ENCODE peak calls at places on chromosome 10, in four cellular contexts. G is HepG2, O is K562, F is HEK293T. T is an unnamed sample.

GRCh38 chr10:118974951-118975350 is 54.6 kb upstream of the NANOS1 start:
- DNase-seq in F (no peak), O (no peak), G (no peak), T (no peak)

GRCh38 chr10:17062493-17063487 is 66.8 kb downstream of the CUBN start:
- DNase-seq in O (no peak), F (no peak), G (peak; percentile 76), T (no peak)

GRCh38 chr10:80265740-80266512 is 23.5 kb downstream of the MAT1A start:
- DNase-seq in G (no peak), F (no peak), O (no peak), T (peak; percentile 28)

GRCh38 chr10:116723428-116724281 is 18.7 kb downstream of the HSPA12A start:
- DNase-seq in G (no peak), O (no peak), F (no peak), T (no peak)

GRCh38 chr10:74593470-74593869 is 232.9 kb upstream of the KAT6B start:
- DNase-seq in F (no peak), G (no peak), O (no peak), T (no peak)

GRCh38 chr10:34626158-34626557 is 188.9 kb downstream of the PARD3 start:
- DNase-seq in F (no peak), G (no peak), O (no peak), T (no peak)

GRCh38 chr10:51422311-51423120 is 276.9 kb downstream of the CSTF2T start:
- DNase-seq in F (peak; percentile 31), O (no peak), G (peak; percentile 15), T (peak; percentile 57)

GRCh38 chr10:89563861-89564478 is 28.6 kb upstream of the SLC16A12 start:
- DNase-seq in F (peak; percentile 41), O (peak; percentile 20), G (peak; percentile 32), T (no peak)

GRCh38 chr10:34584164-34584563 is 230.9 kb downstream of the PARD3 start:
- DNase-seq in F (no peak), O (no peak), G (no peak), T (no peak)

GRCh38 chr10:97336942-97337719 is 2.6 kb upstream of the FRAT2 start:
- DNase-seq in O (no peak), G (no peak), F (no peak), T (peak; percentile 64)

GRCh38 chr10:73999703-74000102 is 1.8 kb downstream of the VCL start:
- DNase-seq in G (peak; percentile 38), F (no peak), O (no peak), T (no peak)

GRCh38 chr10:100775346-100775745 is 30.0 kb downstream of the PAX2 start:
- DNase-seq in F (no peak), O (no peak), G (no peak), T (no peak)

GRCh38 chr10:3173173-3173878 is 744 bp upstream of the PITRM1 start:
- DNase-seq in F (peak; percentile 73), G (no peak), O (peak; percentile 96), T (peak; percentile 100)

GRCh38 chr10:35202050-35202449 is 75.4 kb downstream of the CREM start:
- DNase-seq in O (no peak), G (no peak), F (no peak), T (no peak)

GRCh38 chr10:104076743-104077160 is 8.9 kb downstream of the COL17A1 start:
- DNase-seq in O (no peak), G (no peak), F (peak; percentile 47), T (no peak)

GRCh38 chr10:118979661-118980060 is 49.9 kb upstream of the NANOS1 start:
- DNase-seq in G (no peak), O (no peak), F (no peak), T (no peak)

GRCh38 chr10:100146875-100147665 is 38.8 kb downstream of the ERLIN1 start:
- DNase-seq in F (no peak), G (no peak), O (no peak), T (no peak)

GRCh38 chr10:88932539-88933256 is 19.9 kb downstream of the ACTA2 start:
- DNase-seq in F (peak; percentile 71), O (peak; percentile 35), G (peak; percentile 60), T (peak; percentile 53)

GRCh38 chr10:130232361-130233360 is 96.5 kb downstream of the GLRX3 start:
- DNase-seq in O (no peak), G (no peak), F (no peak), T (no peak)

GRCh38 chr10:71605263-71605962 is 114.2 kb downstream of the C10orf105 start:
- DNase-seq in F (no peak), G (no peak), O (no peak), T (no peak)

GRCh38 chr10:86688398-86688921 is 20.1 kb downstream of the LDB3 start:
- DNase-seq in F (peak; percentile 81), G (peak; percentile 48), O (peak; percentile 68), T (peak; percentile 72)

GRCh38 chr10:80664071-80664680 is 126.5 kb downstream of the SH2D4B start:
- DNase-seq in F (peak; percentile 73), O (peak; percentile 66), G (peak; percentile 56), T (peak; percentile 95)

GRCh38 chr10:16751244-16751643 is 66.0 kb downstream of the RSU1 start:
- DNase-seq in G (no peak), F (no peak), O (no peak), T (no peak)

GRCh38 chr10:28765641-28766040 is 88.3 kb downstream of the BAMBI start:
- DNase-seq in F (no peak), G (no peak), O (no peak), T (no peak)

GRCh38 chr10:50740351-50740688 is 584 bp downstream of the ASAH2B start:
- DNase-seq in F (no peak), G (peak; percentile 15), O (no peak), T (no peak)

GRCh38 chr10:99700649-99701048 is 31.3 kb downstream of the COX15 start:
- DNase-seq in O (no peak), F (no peak), G (no peak), T (no peak)

GRCh38 chr10:112071596-112072133 is 111.9 kb downstream of the GPAM start:
- DNase-seq in G (no peak), F (no peak), O (no peak), T (no peak)

GRCh38 chr10:120181154-120181553 is 275.9 kb upstream of the PLPP4 start:
- DNase-seq in O (no peak), G (no peak), F (no peak), T (no peak)

GRCh38 chr10:116784035-116784434 is 41.7 kb upstream of the HSPA12A start:
- DNase-seq in G (no peak), O (no peak), F (no peak), T (no peak)

GRCh38 chr10:47098238-47098637 is 187.0 kb downstream of the PTPN20 start:
- DNase-seq in F (no peak), G (no peak), O (no peak), T (no peak)

GRCh38 chr10:30431435-30431911 is 2.5 kb upstream of the MAP3K8 start:
- DNase-seq in O (peak; percentile 24), G (no peak), F (no peak), T (peak; percentile 27)

GRCh38 chr10:103836273-103836672 is 19.1 kb downstream of the SH3PXD2A start:
- DNase-seq in O (no peak), F (no peak), G (no peak), T (no peak)

GRCh38 chr10:17644485-17644964 is 574 bp downstream of the STAM start:
- DNase-seq in F (peak; percentile 31), O (peak; percentile 18), G (no peak), T (no peak)

GRCh38 chr10:25261571-25261970 is 86.8 kb downstream of the GPR158 start:
- DNase-seq in F (no peak), G (no peak), O (no peak), T (no peak)

GRCh38 chr10:97631098-97631497 is 2.2 kb downstream of the MORN4 start:
- DNase-seq in O (no peak), G (no peak), F (no peak), T (no peak)

GRCh38 chr10:69220041-69220451 is at the start of gene HKDC1:
- DNase-seq in G (peak; percentile 53), F (no peak), O (no peak), T (no peak)

GRCh38 chr10:70558871-70559810 is 43.4 kb downstream of the PRF1 start:
- DNase-seq in F (peak; percentile 64), O (peak; percentile 93), G (peak; percentile 48), T (peak; percentile 73)

GRCh38 chr10:68327889-68328786 is 3.7 kb upstream of the HNRNPH3 start:
- DNase-seq in O (no peak), G (peak; percentile 57), F (peak; percentile 25), T (no peak)

GRCh38 chr10:127298396-127298795 is 102.0 kb upstream of the INSYN2A start:
- DNase-seq in O (no peak), G (no peak), F (no peak), T (no peak)

GRCh38 chr10:75303045-75303777 is 67.5 kb upstream of the COMTD1 start:
- DNase-seq in F (no peak), O (no peak), G (no peak), T (no peak)

GRCh38 chr10:7550038-7550437 is 116.7 kb downstream of the ITIH5 start:
- DNase-seq in F (no peak), O (no peak), G (no peak), T (no peak)
- TF ChIP-seq ELF4 in F (no peak), O (no peak), G (no peak), T (no peak)

GRCh38 chr10:63940277-63940972 is 419.2 kb downstream of the REEP3 start:
- DNase-seq in F (no peak), G (no peak), O (no peak), T (no peak)

GRCh38 chr10:63929826-63930467 is 408.7 kb downstream of the REEP3 start:
- DNase-seq in F (no peak), G (no peak), O (no peak), T (no peak)

GRCh38 chr10:63930584-63930983 is 409.4 kb downstream of the REEP3 start:
- DNase-seq in G (no peak), F (no peak), O (no peak), T (no peak)

DNA sequence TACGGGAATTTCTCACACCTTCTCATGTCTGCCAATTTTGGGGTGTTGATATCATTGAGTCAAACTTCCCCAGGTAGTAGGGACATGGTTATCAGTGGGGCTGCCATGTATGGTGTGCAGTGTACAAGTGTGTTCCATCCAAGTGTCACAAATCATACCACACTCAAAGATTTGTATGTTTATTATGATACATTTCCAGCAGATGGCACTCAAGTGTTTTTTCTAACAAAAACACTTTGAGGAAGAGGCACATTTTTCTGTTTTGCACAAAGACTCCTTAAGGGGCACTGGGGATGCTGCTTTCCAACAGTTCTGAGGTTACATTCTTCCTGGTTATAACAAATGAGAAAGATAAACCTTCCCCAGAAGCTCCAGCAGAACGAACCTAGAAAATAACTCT is 414.5 kb downstream of the REEP3 start:
- DNase-seq in F (peak; percentile 26), G (no peak), O (no peak), T (no peak)
- TF ChIP-seq ELF4 in F (no peak), G (no peak), O (no peak), T (no peak)

GRCh38 chr10:132476146-132477065 is 61.2 kb upstream of the INPP5A start:
- DNase-seq in O (no peak), G (no peak), F (no peak), T (peak; percentile 11)
- TF ChIP-seq ELF4 in O (no peak), G (no peak), F (no peak), T (no peak)

GRCh38 chr10:114915294-114915693 is 22.7 kb upstream of the TRUB1 start:
- DNase-seq in O (no peak), F (no peak), G (no peak), T (no peak)

GRCh38 chr10:114916653-114917052 is 21.3 kb upstream of the TRUB1 start:
- DNase-seq in O (no peak), G (no peak), F (no peak), T (no peak)

GRCh38 chr10:114920459-114920858 is 17.5 kb upstream of the TRUB1 start:
- DNase-seq in F (no peak), G (no peak), O (no peak), T (no peak)

GRCh38 chr10:114917459-114917858 is 20.5 kb upstream of the TRUB1 start:
- DNase-seq in G (no peak), F (no peak), O (no peak), T (no peak)

GRCh38 chr10:114917927-114918672 is 19.9 kb upstream of the TRUB1 start:
- DNase-seq in G (no peak), O (no peak), F (no peak), T (no peak)
- TF ChIP-seq ELF4 in G (no peak), O (no peak), F (no peak), T (no peak)